ENCODE peak calls at places on chromosomes 7 and 10, in nine cellular contexts. One of them, this sample, is unnamed.

GRCh38 chr10:15879058-15879457 is 18.8 kb upstream of the MINDY3 start:
- DNase-seq in AG04450: no peak
- DNase-seq in endothelial cell of umbilical vein: peak
- DNase-seq in left ventricle myocardium inferior: no peak
- DNase-seq in H9: no peak
- DNase-seq in kidney: no peak
- DNase-seq in fibroblast of lung: peak
- DNase-seq in K562: peak
- DNase-seq in CD8-positive, alpha-beta T cell: no peak
- DNase-seq in this sample: no peak

GRCh38 chr10:131779661-131780394 is 121.0 kb upstream of the PPP2R2D start:
- DNase-seq in AG04450: no peak
- DNase-seq in endothelial cell of umbilical vein: no peak
- DNase-seq in left ventricle myocardium inferior: no peak
- DNase-seq in H9: no peak
- DNase-seq in kidney: peak
- DNase-seq in fibroblast of lung: no peak
- DNase-seq in K562: no peak
- DNase-seq in CD8-positive, alpha-beta T cell: no peak
- DNase-seq in this sample: no peak

GRCh38 chr7:74655324-74655723 is 2.2 kb upstream of the GTF2I start:
- DNase-seq in AG04450: no peak
- DNase-seq in endothelial cell of umbilical vein: no peak
- DNase-seq in left ventricle myocardium inferior: no peak
- DNase-seq in H9: no peak
- DNase-seq in kidney: no peak
- DNase-seq in fibroblast of lung: no peak
- DNase-seq in K562: peak
- DNase-seq in CD8-positive, alpha-beta T cell: no peak
- DNase-seq in this sample: no peak

GRCh38 chr7:134520130-134520529 is 7.2 kb upstream of the AKR1B10 start:
- DNase-seq in AG04450: no peak
- DNase-seq in endothelial cell of umbilical vein: peak
- DNase-seq in left ventricle myocardium inferior: no peak
- DNase-seq in H9: no peak
- DNase-seq in kidney: no peak
- DNase-seq in fibroblast of lung: no peak
- DNase-seq in K562: no peak
- DNase-seq in CD8-positive, alpha-beta T cell: no peak
- DNase-seq in this sample: no peak

GRCh38 chr7:150962743-150963399 is 15.2 kb downstream of the KCNH2 start:
- DNase-seq in AG04450: no peak
- DNase-seq in endothelial cell of umbilical vein: peak
- DNase-seq in left ventricle myocardium inferior: peak
- DNase-seq in H9: peak
- DNase-seq in kidney: no peak
- DNase-seq in fibroblast of lung: no peak
- DNase-seq in K562: peak
- DNase-seq in CD8-positive, alpha-beta T cell: peak
- DNase-seq in this sample: no peak

GRCh38 chr10:133318494-133319127 is 9.9 kb downstream of the ZNF511 start:
- DNase-seq in AG04450: no peak
- DNase-seq in endothelial cell of umbilical vein: peak
- DNase-seq in left ventricle myocardium inferior: peak
- DNase-seq in H9: peak
- DNase-seq in kidney: peak
- DNase-seq in fibroblast of lung: peak
- DNase-seq in K562: peak
- DNase-seq in CD8-positive, alpha-beta T cell: peak
- DNase-seq in this sample: no peak

GRCh38 chr10:5453749-5454489 is 41.6 kb downstream of the NET1 start:
- DNase-seq in AG04450: no peak
- DNase-seq in endothelial cell of umbilical vein: no peak
- DNase-seq in left ventricle myocardium inferior: no peak
- DNase-seq in H9: no peak
- DNase-seq in kidney: no peak
- DNase-seq in fibroblast of lung: no peak
- DNase-seq in K562: no peak
- DNase-seq in CD8-positive, alpha-beta T cell: no peak
- DNase-seq in this sample: no peak

GRCh38 chr7:26413007-26413691 is 121.5 kb downstream of the SNX10 start:
- DNase-seq in AG04450: no peak
- DNase-seq in endothelial cell of umbilical vein: peak
- DNase-seq in left ventricle myocardium inferior: no peak
- DNase-seq in H9: no peak
- DNase-seq in kidney: no peak
- DNase-seq in fibroblast of lung: no peak
- DNase-seq in K562: peak
- DNase-seq in CD8-positive, alpha-beta T cell: no peak
- DNase-seq in this sample: no peak

GRCh38 chr7:5598261-5598761 is 174.7 kb upstream of the TNRC18 start:
- DNase-seq in AG04450: no peak
- DNase-seq in endothelial cell of umbilical vein: peak
- DNase-seq in left ventricle myocardium inferior: no peak
- DNase-seq in H9: peak
- DNase-seq in kidney: no peak
- DNase-seq in fibroblast of lung: peak
- DNase-seq in K562: peak
- DNase-seq in CD8-positive, alpha-beta T cell: no peak
- DNase-seq in this sample: no peak

GRCh38 chr7:28126047-28127041 is 54.3 kb downstream of the JAZF1 start:
- DNase-seq in AG04450: no peak
- DNase-seq in endothelial cell of umbilical vein: peak
- DNase-seq in left ventricle myocardium inferior: no peak
- DNase-seq in H9: no peak
- DNase-seq in kidney: no peak
- DNase-seq in fibroblast of lung: no peak
- DNase-seq in K562: peak
- DNase-seq in CD8-positive, alpha-beta T cell: no peak
- DNase-seq in this sample: no peak

GRCh38 chr7:155882596-155882995 is 70.3 kb upstream of the SHH start:
- DNase-seq in AG04450: peak
- DNase-seq in endothelial cell of umbilical vein: no peak
- DNase-seq in left ventricle myocardium inferior: no peak
- DNase-seq in H9: no peak
- DNase-seq in kidney: no peak
- DNase-seq in fibroblast of lung: peak
- DNase-seq in K562: no peak
- DNase-seq in CD8-positive, alpha-beta T cell: no peak
- DNase-seq in this sample: no peak

DNA sequence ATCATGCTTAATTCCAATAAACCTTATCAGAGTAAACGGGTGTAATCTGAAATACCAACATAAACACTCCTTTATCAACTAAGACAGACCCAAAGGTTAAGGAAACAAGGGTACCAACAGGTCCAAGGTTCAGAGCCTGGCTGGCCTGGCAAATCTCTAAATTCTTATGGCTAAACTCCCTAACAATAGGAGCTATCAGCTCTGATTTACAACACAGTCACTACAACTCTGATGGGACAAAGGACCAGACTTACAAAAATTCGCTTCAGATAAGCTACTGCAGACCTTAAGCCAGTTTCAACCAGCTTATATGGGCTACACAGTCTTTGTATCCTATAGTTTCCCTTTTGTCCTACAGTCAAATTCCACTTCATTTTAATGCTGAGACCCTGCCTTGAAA is 381.9 kb downstream of the ZWINT start:
- DNase-seq in AG04450: no peak
- DNase-seq in endothelial cell of umbilical vein: no peak
- DNase-seq in left ventricle myocardium inferior: no peak
- DNase-seq in H9: peak
- DNase-seq in kidney: no peak
- DNase-seq in fibroblast of lung: no peak
- DNase-seq in K562: no peak
- DNase-seq in CD8-positive, alpha-beta T cell: no peak
- DNase-seq in this sample: no peak
- H3K27ac ChIP-seq in AG04450: no peak
- H3K27ac ChIP-seq in endothelial cell of umbilical vein: no peak
- H3K27ac ChIP-seq in left ventricle myocardium inferior: no peak
- H3K27ac ChIP-seq in H9: peak
- H3K27ac ChIP-seq in kidney: no peak
- H3K27ac ChIP-seq in fibroblast of lung: no peak
- H3K27ac ChIP-seq in K562: no peak
- H3K27ac ChIP-seq in CD8-positive, alpha-beta T cell: no peak
- H3K27ac ChIP-seq in this sample: no peak

GRCh38 chr7:66950311-66950710 is 29.3 kb downstream of the TMEM248 start:
- DNase-seq in AG04450: no peak
- DNase-seq in endothelial cell of umbilical vein: peak
- DNase-seq in left ventricle myocardium inferior: no peak
- DNase-seq in H9: no peak
- DNase-seq in kidney: no peak
- DNase-seq in fibroblast of lung: no peak
- DNase-seq in K562: no peak
- DNase-seq in CD8-positive, alpha-beta T cell: no peak
- DNase-seq in this sample: no peak

GRCh38 chr7:66950763-66951162 is 29.7 kb downstream of the TMEM248 start:
- DNase-seq in AG04450: no peak
- DNase-seq in endothelial cell of umbilical vein: peak
- DNase-seq in left ventricle myocardium inferior: no peak
- DNase-seq in H9: no peak
- DNase-seq in kidney: no peak
- DNase-seq in fibroblast of lung: peak
- DNase-seq in K562: no peak
- DNase-seq in CD8-positive, alpha-beta T cell: no peak
- DNase-seq in this sample: no peak

GRCh38 chr7:66948480-66949109 is 27.6 kb downstream of the TMEM248 start:
- DNase-seq in AG04450: no peak
- DNase-seq in endothelial cell of umbilical vein: no peak
- DNase-seq in left ventricle myocardium inferior: no peak
- DNase-seq in H9: no peak
- DNase-seq in kidney: no peak
- DNase-seq in fibroblast of lung: no peak
- DNase-seq in K562: no peak
- DNase-seq in CD8-positive, alpha-beta T cell: no peak
- DNase-seq in this sample: no peak

GRCh38 chr7:66953044-66953427 is 32.0 kb downstream of the TMEM248 start:
- DNase-seq in AG04450: no peak
- DNase-seq in endothelial cell of umbilical vein: no peak
- DNase-seq in left ventricle myocardium inferior: no peak
- DNase-seq in H9: no peak
- DNase-seq in kidney: no peak
- DNase-seq in fibroblast of lung: no peak
- DNase-seq in K562: no peak
- DNase-seq in CD8-positive, alpha-beta T cell: no peak
- DNase-seq in this sample: no peak

DNA sequence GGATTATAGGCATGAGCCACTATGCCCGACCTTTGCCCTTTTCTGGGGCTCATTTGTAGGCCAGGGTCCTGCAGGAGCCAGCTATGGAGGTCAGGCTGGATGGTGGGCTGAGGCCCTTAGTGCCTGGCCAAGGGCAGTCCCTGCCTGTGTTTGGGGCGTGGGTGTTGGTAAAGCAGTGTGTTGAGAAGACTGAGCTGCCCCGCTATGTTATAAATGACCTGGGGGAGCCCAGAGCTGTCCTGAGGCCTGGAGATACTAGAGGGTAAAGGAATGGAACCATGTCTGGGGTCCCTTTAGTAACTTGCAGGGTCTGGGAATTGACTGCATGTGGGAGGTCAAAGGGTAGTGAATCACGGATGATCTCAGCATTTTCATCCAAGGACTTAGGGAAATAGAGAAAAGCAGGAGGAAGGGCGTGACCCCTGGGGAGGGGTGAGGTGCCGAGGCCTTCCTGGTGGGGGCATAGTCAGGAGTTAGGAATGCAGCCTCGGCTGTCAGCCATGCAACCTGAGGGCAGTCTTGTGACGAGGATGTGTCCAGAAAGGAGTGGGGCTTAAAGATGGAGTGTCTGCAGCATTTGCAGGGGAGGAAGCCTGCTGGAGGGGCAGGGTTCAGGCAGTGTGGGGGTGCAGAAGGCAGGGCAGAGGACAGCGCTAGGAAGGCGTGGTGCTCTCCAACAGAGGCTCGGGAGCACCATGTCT is 31.5 kb downstream of the TMEM248 start:
- DNase-seq in AG04450: no peak
- DNase-seq in endothelial cell of umbilical vein: peak
- DNase-seq in left ventricle myocardium inferior: no peak
- DNase-seq in H9: no peak
- DNase-seq in kidney: no peak
- DNase-seq in fibroblast of lung: peak
- DNase-seq in K562: no peak
- DNase-seq in CD8-positive, alpha-beta T cell: no peak
- DNase-seq in this sample: no peak
- H3K27ac ChIP-seq in AG04450: peak
- H3K27ac ChIP-seq in endothelial cell of umbilical vein: peak
- H3K27ac ChIP-seq in left ventricle myocardium inferior: no peak
- H3K27ac ChIP-seq in H9: no peak
- H3K27ac ChIP-seq in kidney: no peak
- H3K27ac ChIP-seq in fibroblast of lung: peak
- H3K27ac ChIP-seq in K562: no peak
- H3K27ac ChIP-seq in CD8-positive, alpha-beta T cell: no peak
- H3K27ac ChIP-seq in this sample: no peak

GRCh38 chr7:121798896-121799295 is 74.1 kb upstream of the PTPRZ1 start:
- DNase-seq in AG04450: no peak
- DNase-seq in endothelial cell of umbilical vein: no peak
- DNase-seq in left ventricle myocardium inferior: no peak
- DNase-seq in H9: peak
- DNase-seq in kidney: no peak
- DNase-seq in fibroblast of lung: peak
- DNase-seq in K562: no peak
- DNase-seq in CD8-positive, alpha-beta T cell: no peak
- DNase-seq in this sample: no peak
- H3K27ac ChIP-seq in AG04450: no peak
- H3K27ac ChIP-seq in endothelial cell of umbilical vein: no peak
- H3K27ac ChIP-seq in left ventricle myocardium inferior: no peak
- H3K27ac ChIP-seq in H9: peak
- H3K27ac ChIP-seq in kidney: no peak
- H3K27ac ChIP-seq in fibroblast of lung: no peak
- H3K27ac ChIP-seq in K562: no peak
- H3K27ac ChIP-seq in CD8-positive, alpha-beta T cell: no peak
- H3K27ac ChIP-seq in this sample: no peak

DNA sequence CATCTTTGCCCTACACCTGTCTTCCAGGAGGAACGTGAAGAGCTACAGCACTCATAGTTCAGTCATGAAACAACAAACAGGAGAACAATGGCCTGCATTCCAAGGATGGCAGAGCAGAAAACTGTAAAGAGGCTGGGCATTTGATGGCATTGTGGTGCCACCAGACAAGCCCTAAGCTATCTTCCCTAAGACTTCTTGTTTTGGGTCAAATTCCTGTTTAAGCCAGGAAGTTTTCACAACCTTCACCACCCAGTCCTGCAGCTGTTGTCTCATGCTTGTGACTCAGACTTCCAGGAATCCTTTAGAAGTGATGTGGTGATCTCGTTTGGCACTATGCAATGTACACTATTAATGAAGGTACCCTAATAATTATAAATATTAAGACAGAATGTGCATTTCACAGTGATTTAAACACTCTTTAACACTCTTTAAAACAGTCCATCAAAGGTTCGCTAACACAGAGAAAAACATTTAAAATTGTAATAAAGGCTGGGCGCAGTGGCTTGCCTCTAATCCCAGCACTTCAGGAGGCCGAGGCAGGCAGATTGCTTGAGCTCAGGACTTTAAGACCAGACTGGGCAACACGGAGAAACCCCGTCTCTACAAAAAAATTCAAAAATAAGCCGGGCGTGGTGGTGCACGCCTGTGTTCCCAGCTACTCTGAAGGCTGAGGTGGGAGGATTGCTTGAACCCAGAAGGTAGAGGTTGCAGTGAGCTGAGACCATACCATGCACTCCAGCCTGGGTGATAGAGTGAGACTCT is 2.7 kb upstream of the HERPUD2 start:
- DNase-seq in AG04450: no peak
- DNase-seq in endothelial cell of umbilical vein: peak
- DNase-seq in left ventricle myocardium inferior: no peak
- DNase-seq in H9: no peak
- DNase-seq in kidney: no peak
- DNase-seq in fibroblast of lung: peak
- DNase-seq in K562: peak
- DNase-seq in CD8-positive, alpha-beta T cell: no peak
- DNase-seq in this sample: no peak
- H3K27ac ChIP-seq in AG04450: peak
- H3K27ac ChIP-seq in endothelial cell of umbilical vein: peak
- H3K27ac ChIP-seq in left ventricle myocardium inferior: no peak
- H3K27ac ChIP-seq in H9: no peak
- H3K27ac ChIP-seq in kidney: no peak
- H3K27ac ChIP-seq in fibroblast of lung: no peak
- H3K27ac ChIP-seq in K562: no peak
- H3K27ac ChIP-seq in CD8-positive, alpha-beta T cell: no peak
- H3K27ac ChIP-seq in this sample: no peak

This sample was measured in right atrium auricular region.